ENCODE peak calls at places on chromosomes 3 and 15, in nine cellular contexts. S is hepatocyte; N is CD8-positive, alpha-beta T cell; L is stomach; W is HCT116; T is IMR-90; R is vagina; X is neural progenitor cell; V is lung. Z is an unnamed sample. For H3K4me1, the result is how much of the 10 kb centered on the place peaks cover.

GRCh38 chr15:71096676-71097075 is 18.6 kb upstream of the THSD4 start:
- DNase-seq in W (no peak), S (no peak), V (peak), T (peak), R (peak), N (no peak), L (no peak), X (no peak), Z (no peak)

GRCh38 chr15:63254991-63255390 is 22.4 kb upstream of the APH1B start:
- DNase-seq in W (no peak), V (no peak), L (no peak), N (no peak), R (no peak), S (no peak), X (no peak), T (no peak), Z (no peak)

GRCh38 chr3:13480340-13481318 is 523 bp downstream of the HDAC11 start:
- DNase-seq in L (no peak), R (no peak), V (no peak), N (peak), X (no peak), W (no peak), S (no peak), T (peak), Z (peak)

GRCh38 chr3:166114448-166114847 is 277.2 kb upstream of the BCHE start:
- DNase-seq in T (no peak), L (no peak), R (no peak), X (no peak), N (no peak), S (no peak), V (no peak), W (no peak), Z (no peak)

GRCh38 chr3:6807967-6808588 is 52.8 kb upstream of the GRM7 start:
- DNase-seq in V (no peak), X (no peak), S (peak), R (no peak), L (no peak), N (no peak), W (no peak), T (no peak), Z (no peak)

GRCh38 chr3:101065962-101066361 is 72.7 kb upstream of the ABI3BP start:
- DNase-seq in L (no peak), N (no peak), T (peak), R (no peak), W (no peak), S (peak), X (no peak), V (no peak), Z (no peak)

GRCh38 chr15:38461089-38461833 is 7.3 kb downstream of the FAM98B start:
- DNase-seq in S (no peak), N (no peak), L (no peak), W (no peak), V (no peak), R (no peak), T (peak), X (no peak), Z (no peak)

GRCh38 chr15:78718842-78719241 is 77.8 kb upstream of the CHRNB4 start:
- DNase-seq in X (no peak), W (no peak), R (no peak), T (no peak), V (no peak), N (no peak), S (no peak), L (no peak), Z (no peak)

GRCh38 chr3:38136272-38136806 is 588 bp downstream of the ACAA1 start:
- DNase-seq in X (no peak), N (no peak), V (no peak), L (peak), S (no peak), T (peak), R (no peak), W (no peak), Z (no peak)

GRCh38 chr3:40827942-40828688 is 303.4 kb downstream of the ZNF621 start:
- DNase-seq in T (no peak), S (peak), W (no peak), X (no peak), N (no peak), R (no peak), L (no peak), V (no peak), Z (no peak)

GRCh38 chr3:135975536-135975935 is 10.0 kb downstream of the PPP2R3A start:
- DNase-seq in R (no peak), N (no peak), V (no peak), L (no peak), X (no peak), W (no peak), S (no peak), T (no peak), Z (no peak)

GRCh38 chr3:48625600-48625999 is 4.0 kb upstream of the TMEM89 start:
- DNase-seq in T (no peak), S (no peak), L (no peak), R (no peak), V (no peak), N (no peak), X (no peak), W (no peak), Z (no peak)

GRCh38 chr3:126570103-126570541 is 11.4 kb upstream of the C3orf22 start:
- DNase-seq in W (no peak), R (no peak), X (peak), N (no peak), V (peak), T (no peak), L (no peak), S (no peak), Z (no peak)

GRCh38 chr15:44340410-44340809 is 51.9 kb downstream of the GOLM2 start:
- DNase-seq in T (peak), V (no peak), X (no peak), L (no peak), W (no peak), R (no peak), S (peak), N (no peak), Z (no peak)

GRCh38 chr3:69254351-69254750 is 131.5 kb downstream of the FRMD4B start:
- DNase-seq in S (no peak), N (no peak), T (no peak), W (no peak), V (no peak), L (no peak), R (no peak), X (no peak), Z (no peak)

GRCh38 chr3:128279594-128279880 is 126.3 kb downstream of the EEFSEC start:
- DNase-seq in V (no peak), T (no peak), L (no peak), R (peak), S (no peak), W (no peak), N (no peak), X (no peak), Z (peak)
- H3K27ac ChIP-seq in V (no peak), T (peak), L (no peak), R (peak), S (peak), W (no peak), N (no peak), X (no peak), Z (no peak)

GRCh38 chr3:58025406-58025805 is 17.2 kb downstream of the FLNB start:
- DNase-seq in W (no peak), T (no peak), V (no peak), S (no peak), N (no peak), R (no peak), L (no peak), X (no peak), Z (no peak)
- H3K4me1 ChIP-seq in W (under half), T (under half), V (under half), S (under half), N (under half), R (half or more), L (under half), X (under half), Z (under half)

GRCh38 chr3:113714702-113715101 is 18.3 kb upstream of the USF3 start:
- DNase-seq in R (no peak), L (no peak), V (no peak), N (no peak), W (no peak), S (no peak), T (no peak), X (no peak), Z (no peak)

GRCh38 chr3:113717818-113718217 is 21.4 kb upstream of the USF3 start:
- DNase-seq in S (no peak), V (no peak), N (no peak), T (no peak), L (no peak), W (no peak), R (no peak), X (no peak), Z (no peak)

GRCh38 chr3:113717308-113717707 is 20.9 kb upstream of the USF3 start:
- DNase-seq in X (no peak), T (no peak), W (no peak), S (no peak), V (no peak), N (no peak), L (no peak), R (no peak), Z (no peak)

GRCh38 chr3:113721638-113722037 is 24.4 kb downstream of the NAA50 start:
- DNase-seq in S (no peak), N (no peak), R (no peak), T (no peak), X (no peak), L (no peak), W (no peak), V (no peak), Z (no peak)

GRCh38 chr3:113719294-113719693 is 22.9 kb upstream of the USF3 start:
- DNase-seq in V (no peak), T (no peak), N (no peak), S (no peak), W (no peak), X (no peak), L (no peak), R (no peak), Z (no peak)
- H3K27ac ChIP-seq in V (no peak), T (no peak), N (no peak), S (no peak), W (no peak), X (no peak), L (no peak), R (no peak), Z (no peak)

GRCh38 chr15:68339481-68339880 is 61.9 kb downstream of the FEM1B start:
- DNase-seq in R (no peak), V (no peak), L (no peak), S (no peak), X (no peak), N (no peak), W (no peak), T (no peak), Z (no peak)

GRCh38 chr15:68334661-68335124 is 57.1 kb downstream of the FEM1B start:
- DNase-seq in L (no peak), R (no peak), S (no peak), T (peak), N (no peak), V (no peak), W (no peak), X (no peak), Z (no peak)

GRCh38 chr15:68335251-68335650 is 57.7 kb downstream of the FEM1B start:
- DNase-seq in V (no peak), W (no peak), X (no peak), T (no peak), N (no peak), R (no peak), S (no peak), L (no peak), Z (no peak)

GRCh38 chr15:68335655-68336054 is 58.1 kb downstream of the FEM1B start:
- DNase-seq in W (no peak), S (no peak), X (no peak), T (no peak), L (no peak), N (no peak), R (no peak), V (no peak), Z (no peak)

DNA sequence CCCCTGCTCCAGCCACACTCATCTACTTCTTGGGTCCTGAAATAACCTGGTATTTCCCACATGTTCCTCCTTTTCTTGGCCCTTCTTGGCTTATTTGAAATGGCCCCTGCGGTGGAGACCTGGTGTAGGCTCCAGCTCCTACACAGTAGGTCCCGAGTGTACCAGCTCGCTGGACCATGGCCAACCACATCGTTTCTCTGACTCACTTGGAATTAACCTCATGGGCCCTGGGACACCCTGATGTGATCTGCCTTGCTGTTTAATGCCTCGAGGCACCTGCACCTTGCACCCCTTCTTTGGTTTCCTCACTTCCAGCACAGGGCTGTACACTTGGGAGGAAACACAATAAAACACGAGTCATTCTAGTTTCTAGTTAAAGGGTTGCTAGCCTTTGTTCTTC is 60.3 kb downstream of the FEM1B start:
- DNase-seq in T (no peak), V (no peak), X (no peak), S (no peak), W (no peak), R (no peak), L (no peak), N (no peak), Z (no peak)
- H3K4me1 ChIP-seq in T (under half), V (under half), X (under half), S (under half), W (under half), R (half or more), L (under half), N (under half), Z (under half)

DNA sequence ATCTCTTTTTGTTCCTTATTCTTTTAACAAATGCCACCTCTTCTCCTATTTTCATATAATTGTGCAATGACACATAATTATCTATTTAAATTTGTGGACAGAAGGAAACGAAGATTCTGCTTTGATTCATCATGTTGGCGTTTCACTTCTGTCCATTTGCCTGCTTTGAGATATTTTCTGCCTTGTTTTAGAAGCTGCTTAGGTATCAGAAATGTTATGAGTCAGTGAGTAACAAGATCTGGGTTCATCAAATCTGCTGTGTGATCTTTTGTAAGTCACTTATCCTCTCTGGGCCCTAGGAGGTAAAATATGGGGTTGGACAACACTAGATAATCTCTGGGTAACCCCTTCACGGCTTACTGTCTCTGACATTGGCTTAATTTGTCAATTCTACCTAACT is 7.3 kb upstream of the MINDY4B start:
- DNase-seq in N (no peak), R (no peak), X (no peak), L (no peak), S (no peak), V (no peak), W (no peak), T (no peak), Z (no peak)
- H3K27ac ChIP-seq in N (no peak), R (no peak), X (no peak), L (no peak), S (no peak), V (no peak), W (no peak), T (no peak), Z (no peak)

GRCh38 chr3:71229905-71230657 is 353.4 kb downstream of the FOXP1 start:
- DNase-seq in S (no peak), L (no peak), W (no peak), X (peak), T (no peak), R (no peak), V (no peak), N (no peak), Z (no peak)
- H3K4me1 ChIP-seq in S (under half), L (under half), W (under half), X (under half), T (under half), R (under half), V (under half), N (half or more), Z (under half)

DNA sequence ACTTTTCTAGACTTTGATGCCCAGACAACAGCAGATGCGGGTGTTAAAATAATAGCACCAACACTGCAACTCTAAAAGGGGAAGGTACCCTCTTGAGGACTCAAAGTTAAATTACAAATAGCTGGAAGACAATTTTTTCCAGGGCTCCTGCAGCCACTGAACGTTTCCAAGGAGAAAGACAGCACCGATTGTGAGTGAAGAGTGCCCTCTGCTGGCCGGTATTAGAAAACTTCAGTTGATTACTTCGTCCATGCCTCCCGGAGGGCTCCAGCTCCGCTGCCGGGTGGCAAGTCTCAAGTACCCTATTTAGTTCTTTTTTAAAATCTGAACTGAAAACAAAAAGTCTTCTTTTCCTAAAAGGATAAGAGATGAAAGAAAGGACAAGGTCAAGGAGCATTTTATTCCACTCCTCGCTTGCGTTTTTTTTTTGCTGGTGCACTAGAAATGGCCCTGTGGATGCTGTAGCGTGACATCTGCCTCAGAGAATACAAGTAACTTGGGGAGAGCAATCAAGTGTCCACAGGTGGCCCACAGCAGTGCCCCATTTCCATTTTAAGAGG is 71.5 kb upstream of the SPATA12 start:
- DNase-seq in V (peak), S (peak), L (peak), X (peak), T (peak), N (peak), W (peak), R (no peak), Z (no peak)
- H3K27ac ChIP-seq in V (no peak), S (no peak), L (no peak), X (no peak), T (no peak), N (no peak), W (no peak), R (peak), Z (no peak)

GRCh38 chr15:85646538-85647091 is 148.1 kb downstream of the KLHL25 start:
- DNase-seq in X (no peak), R (no peak), S (no peak), N (no peak), L (no peak), T (peak), W (no peak), V (no peak), Z (no peak)
- H3K4me1 ChIP-seq in X (under half), R (half or more), S (under half), N (under half), L (under half), T (under half), W (under half), V (under half), Z (under half)

GRCh38 chr3:16253601-16254000 is 11.1 kb downstream of the DPH3 start:
- DNase-seq in R (no peak), S (no peak), L (no peak), X (no peak), N (no peak), W (no peak), V (peak), T (no peak), Z (no peak)

GRCh38 chr3:16251316-16252085 is 13.2 kb downstream of the DPH3 start:
- DNase-seq in S (no peak), X (no peak), V (no peak), R (no peak), T (no peak), N (no peak), L (no peak), W (no peak), Z (no peak)

GRCh38 chr3:16254933-16255725 is 9.6 kb downstream of the DPH3 start:
- DNase-seq in T (no peak), L (no peak), W (no peak), R (no peak), V (no peak), S (no peak), X (no peak), N (no peak), Z (no peak)

GRCh38 chr3:16252988-16253387 is 11.8 kb downstream of the DPH3 start:
- DNase-seq in L (no peak), T (no peak), S (no peak), V (no peak), W (no peak), X (no peak), N (no peak), R (no peak), Z (no peak)

DNA sequence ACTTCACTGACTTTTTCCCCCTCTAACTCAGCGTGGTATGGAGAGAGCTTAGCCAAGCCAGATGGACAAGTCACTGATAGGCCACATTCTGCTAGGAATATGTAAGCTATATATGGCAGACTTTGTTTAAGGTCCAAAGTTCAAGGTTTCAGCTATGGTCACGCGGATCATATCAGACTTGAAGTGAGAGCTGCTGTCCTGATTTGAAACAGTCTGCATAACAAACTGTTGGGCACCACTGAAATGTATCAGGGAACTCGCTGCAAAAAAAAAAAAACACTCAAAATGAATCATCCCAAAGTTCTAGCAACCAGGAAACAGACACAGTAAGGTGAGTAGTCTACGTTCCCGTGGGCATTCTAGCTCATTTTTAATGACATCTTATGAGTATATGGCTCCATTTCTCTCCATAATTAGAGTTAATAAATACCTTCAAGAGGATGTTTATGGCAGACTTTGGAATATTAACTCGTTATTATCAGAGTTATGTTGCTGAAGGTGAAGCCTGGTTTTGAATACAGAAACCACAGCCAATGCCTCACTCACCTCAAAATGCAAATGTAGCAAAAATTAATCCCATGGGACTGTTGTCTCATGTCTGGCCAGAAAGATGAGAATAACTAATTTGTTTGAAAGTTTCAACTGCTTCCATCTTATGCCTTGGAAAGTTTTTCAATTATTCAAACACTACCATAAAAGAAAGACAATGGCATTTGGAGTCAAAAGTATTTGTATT is 12.3 kb downstream of the DPH3 start:
- DNase-seq in X (no peak), W (no peak), R (no peak), N (no peak), S (peak), L (no peak), T (no peak), V (no peak), Z (no peak)
- H3K27ac ChIP-seq in X (no peak), W (no peak), R (no peak), N (no peak), S (peak), L (no peak), T (no peak), V (no peak), Z (no peak)

GRCh38 chr3:114499986-114500385 is 206.2 kb downstream of the TIGIT start:
- DNase-seq in W (no peak), L (no peak), S (no peak), N (no peak), T (no peak), R (no peak), V (no peak), X (no peak), Z (no peak)

GRCh38 chr3:114496874-114497273 is 203.0 kb downstream of the TIGIT start:
- DNase-seq in X (no peak), V (no peak), T (peak), W (no peak), S (peak), N (no peak), R (no peak), L (no peak), Z (no peak)

GRCh38 chr3:114496466-114496865 is 202.6 kb downstream of the TIGIT start:
- DNase-seq in R (no peak), V (no peak), N (no peak), X (no peak), T (no peak), S (no peak), W (no peak), L (no peak), Z (no peak)

GRCh38 chr3:114496021-114496434 is 202.2 kb downstream of the TIGIT start:
- DNase-seq in R (no peak), X (no peak), L (no peak), T (peak), W (peak), N (no peak), V (no peak), S (no peak), Z (no peak)

GRCh38 chr3:114498779-114499370 is 205.0 kb downstream of the TIGIT start:
- DNase-seq in X (peak), L (no peak), S (peak), T (peak), V (no peak), W (peak), R (no peak), N (no peak), Z (no peak)
- H3K4me1 ChIP-seq in X (under half), L (under half), S (under half), T (under half), V (under half), W (half or more), R (under half), N (under half), Z (under half)

Z was measured in kidney.